ENCODE peak calls at places on chromosomes 1 and 21, in seven cellular contexts. J is upper lobe of left lung, B is AG04450, X is nephron progenitor cell, S is astrocyte, R is pancreas, D is HFF-Myc. K is an unnamed sample.

GRCh38 chr21:26626187-26626586 is 53.1 kb upstream of the CYYR1 start:
- DNase-seq in S (no peak), J (peak; percentile 58), X (no peak), R (peak; percentile 41), B (no peak), D (no peak), K (no peak)

GRCh38 chr1:36178479-36179219 is 22.7 kb downstream of the MAP7D1 start:
- DNase-seq in R (peak; percentile 93), D (no peak), B (no peak), J (peak; percentile 87), S (no peak), X (peak; percentile 57), K (no peak)

GRCh38 chr1:167126317-167126716 is 32.4 kb downstream of the STYXL2 start:
- DNase-seq in D (no peak), J (peak; percentile 72), B (no peak), X (no peak), R (no peak), S (no peak), K (no peak)

GRCh38 chr1:155053531-155054105 is 2.5 kb downstream of the ADAM15 start:
- DNase-seq in S (no peak), D (no peak), R (peak; percentile 39), J (no peak), X (no peak), B (no peak), K (no peak)

GRCh38 chr1:47732489-47732888 is 264.7 kb downstream of the TRABD2B start:
- DNase-seq in X (no peak), R (no peak), B (no peak), S (no peak), J (no peak), D (no peak), K (no peak)

GRCh38 chr1:94298861-94299260 is 61.5 kb upstream of the ARHGAP29 start:
- DNase-seq in D (no peak), B (no peak), X (no peak), R (no peak), S (no peak), J (no peak), K (no peak)

GRCh38 chr1:88698140-88698539 is 14.1 kb downstream of the PKN2 start:
- DNase-seq in B (no peak), S (no peak), J (no peak), X (no peak), R (no peak), D (no peak), K (no peak)

GRCh38 chr1:184982002-184982954 is 8.0 kb upstream of the NIBAN1 start:
- DNase-seq in R (peak; percentile 84), D (peak; percentile 49), B (peak; percentile 53), S (peak; percentile 41), X (peak; percentile 65), J (peak; percentile 54), K (no peak)

GRCh38 chr1:174837386-174837785 is 162.4 kb upstream of the CACYBP start:
- DNase-seq in R (no peak), X (no peak), D (no peak), S (no peak), B (no peak), J (no peak), K (no peak)

GRCh38 chr1:149843302-149844041 is 55.9 kb upstream of the BOLA1 start:
- DNase-seq in X (no peak), J (peak; percentile 15), B (no peak), D (no peak), R (no peak), S (no peak), K (no peak)

GRCh38 chr1:31581821-31582810 is 5.8 kb downstream of the TINAGL1 start:
- DNase-seq in R (no peak), X (no peak), J (no peak), D (no peak), B (no peak), S (no peak), K (peak; percentile 42)

GRCh38 chr1:248847181-248847955 is 9.3 kb downstream of the ZNF672 start:
- DNase-seq in S (no peak), R (no peak), B (no peak), X (no peak), J (peak; percentile 77), D (no peak), K (peak; percentile 62)

GRCh38 chr1:116853680-116854191 is 56.0 kb upstream of the PTGFRN start:
- DNase-seq in B (no peak), R (no peak), X (no peak), D (peak; percentile 84), S (peak; percentile 96), J (no peak), K (no peak)

GRCh38 chr1:100866041-100866900 is 28.4 kb downstream of the EXTL2 start:
- DNase-seq in X (no peak), B (no peak), R (no peak), D (no peak), S (peak; percentile 43), J (no peak), K (no peak)

GRCh38 chr1:114215426-114215825 is 61.8 kb upstream of the SYT6 start:
- DNase-seq in J (no peak), R (no peak), S (no peak), X (no peak), B (no peak), D (no peak), K (no peak)

GRCh38 chr21:45499201-45499750 is 43.0 kb downstream of the SLC19A1 start:
- DNase-seq in D (no peak), S (no peak), J (peak; percentile 60), B (no peak), X (no peak), R (peak; percentile 28), K (peak; percentile 67)

GRCh38 chr1:162527324-162527723 is 29.7 kb downstream of the UHMK1 start:
- DNase-seq in B (no peak), S (no peak), D (no peak), X (no peak), R (no peak), J (no peak), K (no peak)

GRCh38 chr1:116290085-116290670 is 82.9 kb upstream of the ATP1A1 start:
- DNase-seq in J (no peak), B (no peak), R (no peak), D (no peak), S (no peak), X (no peak), K (no peak)

GRCh38 chr1:99660496-99660895 is 14.6 kb downstream of the PALMD start:
- DNase-seq in J (no peak), X (no peak), S (no peak), B (no peak), D (no peak), R (no peak), K (no peak)

GRCh38 chr21:18191139-18191538 is 53.5 kb upstream of the CHODL start:
- DNase-seq in R (no peak), J (no peak), X (no peak), D (no peak), B (no peak), S (no peak), K (no peak)

DNA sequence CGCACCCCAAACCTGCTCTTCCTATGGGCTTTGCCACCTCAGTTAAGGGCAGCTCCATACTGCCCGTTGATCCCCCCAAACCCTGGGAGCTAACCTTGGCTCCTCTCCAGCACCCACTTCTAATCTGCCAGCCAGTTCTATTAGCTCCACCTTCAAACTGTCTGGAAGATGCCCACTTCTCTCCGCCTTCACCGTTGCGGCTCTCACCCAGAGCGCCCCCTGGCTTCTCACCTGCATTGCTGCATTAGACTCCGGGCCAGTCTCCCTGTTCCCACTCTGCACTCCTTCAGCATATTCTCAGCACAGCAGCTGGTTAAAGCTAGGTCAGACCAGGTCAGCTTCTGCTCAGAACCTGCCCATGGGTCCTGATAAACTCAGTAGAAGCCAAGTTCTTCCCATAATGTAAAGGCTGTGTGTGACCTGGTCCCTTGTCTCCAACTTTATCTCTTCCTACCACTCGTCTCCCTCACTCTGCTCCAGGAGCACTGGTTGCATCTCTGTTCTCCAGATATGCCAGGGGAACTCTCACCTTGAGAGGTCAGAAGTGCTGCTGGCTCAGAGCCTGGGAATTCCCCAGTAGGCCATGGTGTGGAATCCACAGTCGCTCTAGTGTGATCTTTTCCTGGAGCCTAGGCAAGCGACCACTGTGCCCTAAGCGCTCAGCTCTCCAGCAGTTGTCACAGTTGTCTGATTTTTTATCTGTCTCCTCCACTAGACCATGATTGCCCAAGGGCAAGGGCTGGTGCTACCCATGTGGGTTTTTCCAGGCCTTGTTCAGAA is 150.3 kb downstream of the HMGB4 start:
- DNase-seq in D (no peak), X (peak; percentile 68), J (no peak), B (no peak), S (no peak), R (no peak), K (peak; percentile 63)
- TF ChIP-seq CTCF in D (peak; percentile 67), X (peak; percentile 68), J (peak; percentile 44), B (peak; percentile 57), S (peak; percentile 15), R (peak; percentile 27), K (peak; percentile 73)

DNA sequence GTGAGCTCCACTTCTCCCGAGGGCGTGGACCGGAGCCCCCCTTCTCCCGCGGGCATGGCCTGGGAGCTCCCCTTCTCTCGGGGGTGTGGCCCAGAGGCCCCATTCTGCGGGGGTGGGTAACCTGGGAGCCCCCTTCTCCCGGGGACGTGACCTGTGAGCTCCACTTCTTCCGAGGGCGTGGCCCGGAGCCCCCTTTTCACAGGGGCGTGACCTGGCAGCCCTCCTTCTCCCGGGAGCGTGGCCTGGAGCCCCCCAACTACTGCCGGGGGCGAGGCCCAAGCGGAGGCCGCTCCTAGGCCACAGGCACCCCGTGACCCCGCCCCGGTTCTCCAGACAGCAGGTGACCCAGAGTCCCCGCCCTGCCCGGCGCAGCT is 309 bp downstream of the C1orf174 start:
- DNase-seq in D (no peak), X (no peak), R (no peak), B (no peak), J (no peak), S (no peak), K (no peak)
- TF ChIP-seq CTCF in D (no peak), X (no peak), R (no peak), B (no peak), J (no peak), S (no peak), K (peak; percentile 34)

GRCh38 chr1:203055166-203055799 is 29.0 kb downstream of the PPFIA4 start:
- DNase-seq in S (no peak), X (no peak), J (no peak), B (no peak), R (no peak), D (no peak), K (no peak)
- TF ChIP-seq CTCF in S (no peak), X (no peak), J (no peak), B (no peak), R (no peak), D (peak; percentile 27), K (no peak)

DNA sequence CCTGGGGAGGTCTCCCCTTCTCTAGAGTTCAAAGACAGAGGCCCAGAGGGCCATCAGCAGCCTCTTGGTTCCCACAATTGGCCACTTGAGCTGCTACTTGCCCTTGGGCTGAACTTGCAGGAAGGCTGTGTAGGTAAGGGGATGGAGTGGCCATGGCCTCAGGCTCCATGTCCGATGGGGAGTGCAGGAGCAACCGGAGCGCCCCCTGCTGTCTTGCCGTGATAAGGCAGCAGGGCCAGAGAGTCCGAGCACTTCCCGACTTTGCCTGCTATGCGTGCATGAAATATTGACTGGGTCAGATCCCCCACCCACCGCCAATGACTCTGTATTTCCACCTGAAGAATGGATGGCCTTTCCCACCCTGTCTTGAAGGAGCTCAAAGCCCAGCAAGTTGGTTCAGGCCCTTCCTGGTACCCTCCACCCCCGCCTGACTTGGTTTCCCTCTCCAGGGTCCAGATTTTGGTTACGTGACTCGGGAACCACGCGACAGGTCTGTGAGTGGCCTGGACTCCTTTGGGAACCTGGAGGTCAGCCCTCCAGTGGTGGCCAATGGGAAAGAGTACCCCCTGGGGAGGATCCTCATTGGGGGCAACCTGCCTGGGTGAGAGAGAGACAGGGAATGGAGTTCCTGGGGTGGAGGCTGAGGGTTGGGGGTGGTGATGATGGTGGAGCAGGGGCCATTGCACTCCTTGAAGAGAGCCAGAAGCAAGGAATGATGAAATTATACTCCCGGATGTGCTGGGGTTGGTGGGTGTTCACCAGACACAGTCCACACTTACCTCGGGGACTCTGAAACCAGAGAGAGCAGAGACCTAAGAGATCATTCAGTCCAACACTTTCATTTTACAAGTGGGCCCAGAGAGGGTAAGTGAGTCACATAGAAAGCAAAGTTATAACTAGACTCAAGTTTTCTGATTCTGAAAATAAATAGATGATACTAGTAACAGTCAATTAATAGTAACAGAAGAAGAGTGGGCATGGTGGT is 25.6 kb downstream of the PADI3 start:
- DNase-seq in X (peak; percentile 83), D (no peak), S (no peak), J (no peak), R (no peak), B (no peak), K (no peak)
- TF ChIP-seq CTCF in X (peak; percentile 79), D (peak; percentile 90), S (peak; percentile 48), J (peak; percentile 48), R (peak; percentile 30), B (peak; percentile 68), K (peak; percentile 82)